ENCODE peak calls at places on chromosomes 16 and 17, in eight cellular contexts. H, O, Y, I, X, D, W and R are unnamed samples.

GRCh38 chr17:82587234-82588086 is 60.8 kb downstream of the WDR45B start:
- DNase-seq in D (no peak), W (no peak), Y (no peak), H (no peak), X (no peak), I (no peak), O (no peak), R (no peak)

GRCh38 chr17:75428775-75429469 is 23.4 kb upstream of the GRB2 start:
- DNase-seq in D (no peak), I (no peak), Y (peak), W (peak), X (no peak), O (no peak), H (peak), R (no peak)

GRCh38 chr17:45051060-45051719 is at the start of gene DCAKD:
- DNase-seq in W (peak), H (peak), X (peak), O (peak), D (peak), I (peak), Y (peak), R (peak)

GRCh38 chr17:17924131-17924856 is 47.9 kb downstream of the TOM1L2 start:
- DNase-seq in H (no peak), X (no peak), I (no peak), O (no peak), W (peak), D (no peak), Y (no peak), R (no peak)

GRCh38 chr17:68624381-68624780 is 23.2 kb upstream of the FAM20A start:
- DNase-seq in W (no peak), I (no peak), D (no peak), Y (no peak), O (no peak), X (no peak), H (no peak), R (no peak)

GRCh38 chr16:47553853-47554564 is 92.9 kb downstream of the PHKB start:
- DNase-seq in W (no peak), H (no peak), X (no peak), Y (no peak), O (no peak), D (no peak), I (no peak), R (no peak)

GRCh38 chr17:68400404-68400735 is 56.9 kb downstream of the WIPI1 start:
- DNase-seq in O (no peak), I (no peak), D (no peak), Y (no peak), H (no peak), X (no peak), W (no peak), R (no peak)

GRCh38 chr16:75279277-75279676 is 27.9 kb upstream of the BCAR1 start:
- DNase-seq in W (peak), I (no peak), O (no peak), H (no peak), X (no peak), Y (no peak), D (no peak), R (no peak)

GRCh38 chr16:78237346-78237745 is 137.9 kb downstream of the WWOX start:
- DNase-seq in I (no peak), X (no peak), W (no peak), D (peak), Y (no peak), O (no peak), H (no peak), R (no peak)

GRCh38 chr17:9235346-9235745 is 214.0 kb downstream of the NTN1 start:
- DNase-seq in D (no peak), W (no peak), H (no peak), I (no peak), Y (no peak), X (no peak), O (peak), R (no peak)

GRCh38 chr16:53220585-53220984 is 165.8 kb downstream of the CHD9 start:
- DNase-seq in X (no peak), O (peak), Y (no peak), I (no peak), W (peak), D (no peak), H (no peak), R (no peak)

GRCh38 chr17:47791025-47791424 is 30.6 kb downstream of the OSBPL7 start:
- DNase-seq in H (no peak), I (no peak), D (no peak), Y (no peak), O (no peak), W (no peak), X (no peak), R (no peak)

GRCh38 chr16:4454618-4455017 is 19.8 kb downstream of the NMRAL1 start:
- DNase-seq in H (no peak), W (no peak), D (no peak), O (no peak), I (no peak), Y (no peak), X (no peak), R (no peak)

GRCh38 chr16:57645691-57646387 is 17.4 kb downstream of the ADGRG1 start:
- DNase-seq in X (no peak), O (no peak), H (no peak), W (no peak), D (peak), I (no peak), Y (no peak), R (no peak)

GRCh38 chr16:7888421-7888820 is 555.8 kb downstream of the RBFOX1 start:
- DNase-seq in I (no peak), X (no peak), O (no peak), H (no peak), Y (no peak), D (no peak), W (no peak), R (no peak)

GRCh38 chr17:39740357-39741111 is 2.8 kb downstream of the GRB7 start:
- DNase-seq in O (peak), Y (no peak), W (peak), I (no peak), X (no peak), D (no peak), H (peak), R (no peak)